ENCODE peak calls at places on chromosome 12, in nine cellular contexts. V is Peyer's patch; L is naive thymus-derived CD4-positive, alpha-beta T cell; F is activated CD8-positive, alpha-beta memory T cell treated with anti-CD3 and anti-CD28 coated beads for 1 hour; O is foreskin fibroblast; A is left lung; S is kidney; I is hippocampal formation; T is stimulated activated CD4-positive, alpha-beta T cell treated with anti-CD3 and anti-CD28 coated beads, TNF-alpha, amount 100 ng/mL, for 48 hours. C is an unnamed sample.

GRCh38 chr12:110316861-110317260 is 35.8 kb downstream of the ATP2A2 start:
- DNase-seq in V (no peak), L (no peak), F (no peak), O (peak), A (no peak), S (no peak), I (no peak), T (no peak), C (peak)

GRCh38 chr12:49673446-49674317 is 33.5 kb downstream of the FMNL3 start:
- DNase-seq in V (peak), L (no peak), F (no peak), O (peak), A (peak), S (peak), I (peak), T (no peak), C (peak)

GRCh38 chr12:41739066-41739465 is 405.6 kb downstream of the GXYLT1 start:
- DNase-seq in V (no peak), L (no peak), F (no peak), O (no peak), A (no peak), S (no peak), I (no peak), T (no peak), C (no peak)

GRCh38 chr12:49824886-49825285 is 3.3 kb downstream of the NCKAP5L start:
- DNase-seq in V (no peak), L (no peak), F (no peak), O (peak), A (no peak), S (no peak), I (no peak), T (no peak), C (no peak)

GRCh38 chr12:60148831-60149230 is 553.0 kb downstream of the SLC16A7 start:
- DNase-seq in V (no peak), L (no peak), F (no peak), O (peak), A (no peak), S (no peak), I (no peak), T (no peak), C (peak)

GRCh38 chr12:96249196-96250118 is 55.3 kb downstream of the ELK3 start:
- DNase-seq in V (no peak), L (no peak), F (no peak), O (peak), A (no peak), S (peak), I (no peak), T (no peak), C (peak)

GRCh38 chr12:21607701-21608100 is 3.1 kb upstream of the GYS2 start:
- DNase-seq in V (no peak), L (peak), F (no peak), O (peak), A (no peak), S (no peak), I (no peak), T (no peak), C (no peak)

GRCh38 chr12:108568653-108569154 is 6.3 kb downstream of the ISCU start:
- DNase-seq in V (peak), L (peak), F (no peak), O (no peak), A (no peak), S (no peak), I (no peak), T (peak), C (no peak)

GRCh38 chr12:28958553-28959195 is 190.4 kb upstream of the FAR2 start:
- DNase-seq in V (no peak), L (no peak), F (no peak), O (peak), A (no peak), S (no peak), I (no peak), T (no peak), C (no peak)

GRCh38 chr12:93918900-93919299 is 229.5 kb upstream of the PLXNC1 start:
- DNase-seq in V (no peak), L (no peak), F (no peak), O (no peak), A (no peak), S (no peak), I (no peak), T (no peak), C (no peak)

GRCh38 chr12:54704187-54704586 is 56.0 kb upstream of the DCD start:
- DNase-seq in V (no peak), L (no peak), F (no peak), O (no peak), A (no peak), S (no peak), I (no peak), T (no peak), C (no peak)

GRCh38 chr12:101594700-101595099 is at the start of gene MYBPC1:
- DNase-seq in V (no peak), L (no peak), F (no peak), O (no peak), A (no peak), S (no peak), I (no peak), T (no peak), C (no peak)

GRCh38 chr12:132638541-132639408 is 20.2 kb downstream of the P2RX2 start:
- DNase-seq in V (no peak), L (no peak), F (no peak), O (peak), A (no peak), S (no peak), I (no peak), T (no peak), C (peak)

GRCh38 chr12:27973487-27973890 is 956 bp upstream of the PTHLH start:
- DNase-seq in V (no peak), L (no peak), F (no peak), O (peak), A (no peak), S (no peak), I (no peak), T (no peak), C (no peak)

GRCh38 chr12:47763481-47764344 is 5.0 kb upstream of the RAPGEF3 start:
- DNase-seq in V (no peak), L (no peak), F (no peak), O (no peak), A (no peak), S (peak), I (no peak), T (no peak), C (no peak)

GRCh38 chr12:76277480-76277879 is 70.7 kb downstream of the BBS10 start:
- DNase-seq in V (no peak), L (no peak), F (no peak), O (peak), A (no peak), S (no peak), I (no peak), T (no peak), C (peak)

GRCh38 chr12:29164477-29165163 is 15.5 kb downstream of the FAR2 start:
- DNase-seq in V (no peak), L (no peak), F (no peak), O (peak), A (no peak), S (no peak), I (no peak), T (no peak), C (peak)

GRCh38 chr12:50314629-50315312 is 31.5 kb upstream of the LIMA1 start:
- DNase-seq in V (no peak), L (no peak), F (no peak), O (peak), A (no peak), S (no peak), I (no peak), T (no peak), C (peak)

GRCh38 chr12:66596189-66596588 is 82.7 kb downstream of the GRIP1 start:
- DNase-seq in V (no peak), L (no peak), F (no peak), O (peak), A (no peak), S (no peak), I (no peak), T (no peak), C (no peak)

GRCh38 chr12:115960-116915 is 49.7 kb downstream of the IQSEC3 start:
- DNase-seq in V (no peak), L (no peak), F (no peak), O (no peak), A (no peak), S (no peak), I (no peak), T (no peak), C (no peak)

GRCh38 chr12:48390026-48390425 is 39.3 kb upstream of the ZNF641 start:
- DNase-seq in V (no peak), L (no peak), F (no peak), O (no peak), A (no peak), S (no peak), I (no peak), T (no peak), C (no peak)

GRCh38 chr12:85310456-85311076 is 30.5 kb downstream of the ALX1 start:
- DNase-seq in V (no peak), L (no peak), F (no peak), O (peak), A (no peak), S (no peak), I (no peak), T (no peak), C (no peak)

GRCh38 chr12:6342140-6342889 is 439 bp upstream of the TNFRSF1A start:
- DNase-seq in V (no peak), L (no peak), F (no peak), O (no peak), A (no peak), S (peak), I (no peak), T (no peak), C (no peak)

GRCh38 chr12:92942905-92943304 is 13.8 kb upstream of the EEA1 start:
- DNase-seq in V (no peak), L (no peak), F (no peak), O (peak), A (no peak), S (no peak), I (no peak), T (no peak), C (no peak)

GRCh38 chr12:89882757-89883156 is 174.1 kb upstream of the ATP2B1 start:
- DNase-seq in V (no peak), L (no peak), F (no peak), O (no peak), A (no peak), S (no peak), I (no peak), T (no peak), C (no peak)

GRCh38 chr12:80282761-80283160 is 161.3 kb upstream of the PTPRQ start:
- DNase-seq in V (no peak), L (no peak), F (no peak), O (peak), A (no peak), S (no peak), I (no peak), T (no peak), C (no peak)

GRCh38 chr12:109888179-109889020 is 8.1 kb upstream of the GLTP start:
- DNase-seq in V (peak), L (peak), F (no peak), O (peak), A (no peak), S (no peak), I (no peak), T (peak), C (peak)

GRCh38 chr12:80620281-80620680 is 87.2 kb upstream of the MYF6 start:
- DNase-seq in V (no peak), L (no peak), F (no peak), O (no peak), A (no peak), S (no peak), I (no peak), T (no peak), C (no peak)

GRCh38 chr12:2624543-2625266 is 170.1 kb upstream of the FKBP4 start:
- DNase-seq in V (no peak), L (no peak), F (no peak), O (peak), A (no peak), S (no peak), I (no peak), T (no peak), C (no peak)